ENCODE peak calls at places on chromosomes 6 and 20, in six cellular contexts. One of them, this sample, is unnamed.

GRCh38 chr6:111354751-111355150 is 128.3 kb downstream of the REV3L start:
- DNase-seq in upper lobe of right lung: no peak
- DNase-seq in sigmoid colon: no peak
- DNase-seq in breast epithelium: no peak
- DNase-seq in colonic mucosa: no peak
- DNase-seq in DND-41: no peak
- DNase-seq in this sample: no peak

GRCh38 chr6:36660771-36661471 is 17.6 kb upstream of the CDKN1A start:
- DNase-seq in upper lobe of right lung: peak; percentile 89
- DNase-seq in sigmoid colon: peak; percentile 84
- DNase-seq in breast epithelium: no peak
- DNase-seq in colonic mucosa: peak; percentile 80
- DNase-seq in DND-41: no peak
- DNase-seq in this sample: no peak

GRCh38 chr6:28161410-28162079 is 19.9 kb downstream of the ZKSCAN8 start:
- DNase-seq in upper lobe of right lung: peak; percentile 90
- DNase-seq in sigmoid colon: peak; percentile 79
- DNase-seq in breast epithelium: peak; percentile 22
- DNase-seq in colonic mucosa: peak; percentile 83
- DNase-seq in DND-41: peak; percentile 86
- DNase-seq in this sample: peak; percentile 97

GRCh38 chr6:130127195-130127594 is 95.6 kb downstream of the SAMD3 start:
- DNase-seq in upper lobe of right lung: no peak
- DNase-seq in sigmoid colon: no peak
- DNase-seq in breast epithelium: no peak
- DNase-seq in colonic mucosa: no peak
- DNase-seq in DND-41: no peak
- DNase-seq in this sample: no peak

GRCh38 chr20:8414611-8415274 is 282.7 kb downstream of the PLCB1 start:
- DNase-seq in upper lobe of right lung: no peak
- DNase-seq in sigmoid colon: no peak
- DNase-seq in breast epithelium: no peak
- DNase-seq in colonic mucosa: no peak
- DNase-seq in DND-41: no peak
- DNase-seq in this sample: no peak

GRCh38 chr6:129766959-129767728 is 57.2 kb upstream of the ARHGAP18 start:
- DNase-seq in upper lobe of right lung: peak; percentile 69
- DNase-seq in sigmoid colon: peak; percentile 59
- DNase-seq in breast epithelium: no peak
- DNase-seq in colonic mucosa: no peak
- DNase-seq in DND-41: peak; percentile 86
- DNase-seq in this sample: peak; percentile 51

GRCh38 chr6:139508023-139508422 is 133.6 kb upstream of the CITED2 start:
- DNase-seq in upper lobe of right lung: no peak
- DNase-seq in sigmoid colon: no peak
- DNase-seq in breast epithelium: no peak
- DNase-seq in colonic mucosa: no peak
- DNase-seq in DND-41: no peak
- DNase-seq in this sample: no peak

GRCh38 chr6:115220760-115221159 is 839.9 kb downstream of the FRK start:
- DNase-seq in upper lobe of right lung: no peak
- DNase-seq in sigmoid colon: no peak
- DNase-seq in breast epithelium: no peak
- DNase-seq in colonic mucosa: no peak
- DNase-seq in DND-41: no peak
- DNase-seq in this sample: no peak

GRCh38 chr6:24126586-24127192 is 674 bp downstream of the NRSN1 start:
- DNase-seq in upper lobe of right lung: no peak
- DNase-seq in sigmoid colon: no peak
- DNase-seq in breast epithelium: no peak
- DNase-seq in colonic mucosa: peak; percentile 47
- DNase-seq in DND-41: peak; percentile 70
- DNase-seq in this sample: no peak

GRCh38 chr6:136717297-136717990 is 74.8 kb downstream of the MAP3K5 start:
- DNase-seq in upper lobe of right lung: no peak
- DNase-seq in sigmoid colon: no peak
- DNase-seq in breast epithelium: no peak
- DNase-seq in colonic mucosa: no peak
- DNase-seq in DND-41: no peak
- DNase-seq in this sample: no peak

GRCh38 chr6:53465732-53466131 is 79.2 kb downstream of the GCLC start:
- DNase-seq in upper lobe of right lung: no peak
- DNase-seq in sigmoid colon: no peak
- DNase-seq in breast epithelium: peak; percentile 85
- DNase-seq in colonic mucosa: no peak
- DNase-seq in DND-41: no peak
- DNase-seq in this sample: no peak

GRCh38 chr6:148274809-148275208 is 67.8 kb upstream of the SASH1 start:
- DNase-seq in upper lobe of right lung: no peak
- DNase-seq in sigmoid colon: no peak
- DNase-seq in breast epithelium: no peak
- DNase-seq in colonic mucosa: no peak
- DNase-seq in DND-41: no peak
- DNase-seq in this sample: no peak

GRCh38 chr6:148273962-148274752 is 68.5 kb upstream of the SASH1 start:
- DNase-seq in upper lobe of right lung: no peak
- DNase-seq in sigmoid colon: no peak
- DNase-seq in breast epithelium: peak; percentile 78
- DNase-seq in colonic mucosa: no peak
- DNase-seq in DND-41: no peak
- DNase-seq in this sample: no peak

GRCh38 chr6:148269386-148269785 is 73.3 kb upstream of the SASH1 start:
- DNase-seq in upper lobe of right lung: no peak
- DNase-seq in sigmoid colon: no peak
- DNase-seq in breast epithelium: no peak
- DNase-seq in colonic mucosa: no peak
- DNase-seq in DND-41: no peak
- DNase-seq in this sample: no peak

GRCh38 chr6:148272084-148272483 is 70.6 kb upstream of the SASH1 start:
- DNase-seq in upper lobe of right lung: no peak
- DNase-seq in sigmoid colon: no peak
- DNase-seq in breast epithelium: no peak
- DNase-seq in colonic mucosa: no peak
- DNase-seq in DND-41: no peak
- DNase-seq in this sample: no peak

DNA sequence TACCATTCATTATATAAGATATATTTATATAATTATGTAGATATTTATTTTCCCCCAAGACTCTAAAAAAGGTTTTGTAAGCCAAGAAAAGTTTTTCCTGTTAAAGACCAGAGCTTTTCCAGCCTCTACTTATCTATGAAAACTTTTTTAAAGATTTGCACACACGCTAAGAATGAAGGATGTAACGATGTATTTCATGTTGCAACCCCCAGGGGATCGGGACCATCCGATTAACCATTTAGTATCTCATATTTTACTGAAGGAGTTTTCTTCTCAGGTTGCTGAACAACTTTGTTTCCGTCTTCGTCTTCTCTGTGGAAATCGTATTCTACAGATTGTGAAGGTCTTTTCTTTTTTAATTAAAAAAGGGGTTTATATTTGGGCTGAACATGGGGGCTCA is 70.0 kb upstream of the SASH1 start:
- DNase-seq in upper lobe of right lung: no peak
- DNase-seq in sigmoid colon: no peak
- DNase-seq in breast epithelium: no peak
- DNase-seq in colonic mucosa: no peak
- DNase-seq in DND-41: no peak
- DNase-seq in this sample: no peak
- H3K4me3 ChIP-seq in upper lobe of right lung: no peak overlapping the region
- H3K4me3 ChIP-seq in sigmoid colon: no peak overlapping the region
- H3K4me3 ChIP-seq in breast epithelium: peak overlapping the region; percentile 20
- H3K4me3 ChIP-seq in colonic mucosa: no peak overlapping the region
- H3K4me3 ChIP-seq in DND-41: no peak overlapping the region
- H3K4me3 ChIP-seq in this sample: no peak overlapping the region

DNA sequence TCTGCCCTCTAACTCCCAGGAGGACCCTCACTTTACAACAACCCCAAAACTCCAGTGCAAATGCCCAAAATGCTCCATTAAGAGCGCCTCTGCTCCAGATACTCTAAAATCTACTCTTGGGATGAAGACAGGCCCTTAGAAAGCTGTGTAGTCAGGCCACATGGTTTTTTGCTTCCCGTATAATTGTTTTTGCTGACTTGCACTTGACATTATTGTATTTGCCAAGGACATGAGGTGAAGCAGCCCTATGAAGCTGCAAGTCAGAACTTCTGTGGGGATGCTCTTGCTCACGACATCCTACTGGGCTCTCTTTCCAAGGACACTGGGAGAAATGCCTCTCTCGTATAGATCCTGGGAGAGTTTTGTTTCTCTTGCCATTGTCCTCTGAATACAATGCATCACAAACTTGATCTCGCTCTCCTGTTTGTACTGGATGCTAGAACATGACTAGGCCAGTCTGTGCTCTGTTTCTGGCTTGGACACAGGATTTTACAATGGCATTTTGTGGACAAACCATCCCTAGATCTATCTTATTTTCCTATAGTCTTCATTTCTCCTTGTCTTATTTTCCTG is 177.2 kb upstream of the DTNBP1 start:
- DNase-seq in upper lobe of right lung: no peak
- DNase-seq in sigmoid colon: no peak
- DNase-seq in breast epithelium: no peak
- DNase-seq in colonic mucosa: no peak
- DNase-seq in DND-41: no peak
- DNase-seq in this sample: no peak
- H3K36me3 ChIP-seq in upper lobe of right lung: no peaks in the 10 kb centered on the region
- H3K36me3 ChIP-seq in sigmoid colon: no peaks in the 10 kb centered on the region
- H3K36me3 ChIP-seq in breast epithelium: no peaks in the 10 kb centered on the region
- H3K36me3 ChIP-seq in colonic mucosa: no peaks in the 10 kb centered on the region
- H3K36me3 ChIP-seq in DND-41: no peaks in the 10 kb centered on the region
- H3K36me3 ChIP-seq in this sample: no peaks in the 10 kb centered on the region

GRCh38 chr6:79868098-79868722 is 79.1 kb downstream of the ELOVL4 start:
- DNase-seq in upper lobe of right lung: no peak
- DNase-seq in sigmoid colon: no peak
- DNase-seq in breast epithelium: no peak
- DNase-seq in colonic mucosa: peak; percentile 55
- DNase-seq in DND-41: peak; percentile 52
- DNase-seq in this sample: peak; percentile 54
- TF ChIP-seq CTCF in upper lobe of right lung: peak; percentile 58
- TF ChIP-seq CTCF in sigmoid colon: no peak
- TF ChIP-seq CTCF in breast epithelium: peak; percentile 18
- TF ChIP-seq CTCF in colonic mucosa: peak; percentile 52
- TF ChIP-seq CTCF in DND-41: peak; percentile 80
- TF ChIP-seq CTCF in this sample: peak; percentile 52

DNA sequence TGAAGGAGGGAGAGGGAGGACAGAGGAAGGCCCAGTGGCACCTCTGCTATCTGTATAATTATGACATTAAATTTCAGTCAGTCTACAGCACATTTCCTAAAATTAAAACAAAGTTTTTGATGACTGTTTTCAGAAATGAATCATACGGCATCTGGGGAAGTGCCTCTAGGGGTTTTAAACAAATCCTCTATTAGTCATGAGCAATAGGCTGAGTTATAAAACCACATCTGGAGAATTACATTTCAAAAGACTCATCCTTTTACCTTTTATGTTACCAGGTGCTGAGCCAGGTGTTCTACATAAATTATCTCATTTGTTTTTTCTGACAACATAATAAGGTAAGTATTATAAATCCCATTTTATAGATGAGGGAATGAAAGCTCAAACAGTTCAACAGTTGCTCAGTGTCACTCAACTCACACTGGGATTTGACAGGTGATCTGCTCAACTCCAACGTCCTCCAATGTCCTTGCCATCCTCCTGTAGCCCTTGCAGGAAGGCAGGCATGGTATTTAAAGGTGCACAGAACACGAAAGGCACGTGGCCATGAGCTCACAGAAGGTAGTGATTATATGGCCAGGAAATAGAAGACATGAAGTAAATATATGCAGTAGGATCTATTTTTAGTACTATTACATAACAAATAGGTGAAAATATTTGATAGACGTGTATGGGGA is 184.2 kb upstream of the MAN1A1 start:
- DNase-seq in upper lobe of right lung: no peak
- DNase-seq in sigmoid colon: no peak
- DNase-seq in breast epithelium: no peak
- DNase-seq in colonic mucosa: no peak
- DNase-seq in DND-41: no peak
- DNase-seq in this sample: no peak
- H3K4me3 ChIP-seq in upper lobe of right lung: no peak overlapping the region
- H3K4me3 ChIP-seq in sigmoid colon: no peak overlapping the region
- H3K4me3 ChIP-seq in breast epithelium: no peak overlapping the region
- H3K4me3 ChIP-seq in colonic mucosa: no peak overlapping the region
- H3K4me3 ChIP-seq in DND-41: no peak overlapping the region
- H3K4me3 ChIP-seq in this sample: no peak overlapping the region

GRCh38 chr6:31966997-31967925 is 4.7 kb downstream of the DXO start:
- DNase-seq in upper lobe of right lung: no peak
- DNase-seq in sigmoid colon: no peak
- DNase-seq in breast epithelium: no peak
- DNase-seq in colonic mucosa: no peak
- DNase-seq in DND-41: no peak
- DNase-seq in this sample: no peak
- H3K36me3 ChIP-seq in upper lobe of right lung: peaks cover 75% of the 10 kb centered on the region
- H3K36me3 ChIP-seq in sigmoid colon: peaks cover 86% of the 10 kb centered on the region
- H3K36me3 ChIP-seq in breast epithelium: no peaks in the 10 kb centered on the region
- H3K36me3 ChIP-seq in colonic mucosa: peaks cover 4% of the 10 kb centered on the region
- H3K36me3 ChIP-seq in DND-41: peaks cover 83% of the 10 kb centered on the region
- H3K36me3 ChIP-seq in this sample: peaks cover 90% of the 10 kb centered on the region

This sample was measured in WERI-Rb-1.